ENCODE peak calls at places on chromosomes 13 and 19, in five cellular contexts. D is left lung, X is HFF-Myc, K is KG1, N is lower leg skin. I is an unnamed sample.

GRCh38 chr13:25561842-25562241 is 190.1 kb downstream of the ATP8A2 start:
- DNase-seq in D (no peak), X (no peak), K (no peak), N (no peak), I (no peak)

GRCh38 chr19:38551450-38551813 is 66.3 kb downstream of the MAP4K1 start:
- DNase-seq in D (no peak), X (no peak), K (no peak), N (no peak), I (no peak)

GRCh38 chr13:114073881-114074551 is 58.4 kb downstream of the RASA3 start:
- DNase-seq in D (peak), X (no peak), K (no peak), N (peak), I (no peak)

GRCh38 chr13:48429886-48430285 is 17.0 kb upstream of the LPAR6 start:
- DNase-seq in D (no peak), X (no peak), K (no peak), N (no peak), I (no peak)

GRCh38 chr19:42272989-42273406 is 3.9 kb downstream of the CIC start:
- DNase-seq in D (peak), X (no peak), K (no peak), N (no peak), I (no peak)

GRCh38 chr13:111621164-111621563 is 300.7 kb downstream of the TEX29 start:
- DNase-seq in D (no peak), X (no peak), K (no peak), N (peak), I (no peak)

GRCh38 chr13:60509601-60510386 is 112.8 kb downstream of the TDRD3 start:
- DNase-seq in D (no peak), X (no peak), K (no peak), N (no peak), I (no peak)

GRCh38 chr19:887599-887998 is 5.4 kb downstream of the MED16 start:
- DNase-seq in D (no peak), X (no peak), K (no peak), N (no peak), I (no peak)

GRCh38 chr19:19356901-19357566 is 36.4 kb downstream of the MAU2 start:
- DNase-seq in D (no peak), X (no peak), K (no peak), N (no peak), I (no peak)

GRCh38 chr19:50858896-50859295 is 4.2 kb downstream of the KLK3 start:
- DNase-seq in D (no peak), X (no peak), K (no peak), N (no peak), I (peak)

GRCh38 chr13:79631260-79631659 is 150.3 kb downstream of the NDFIP2 start:
- DNase-seq in D (no peak), X (peak), K (no peak), N (no peak), I (no peak)

GRCh38 chr19:45800009-45800553 is 7.4 kb upstream of the DMWD start:
- DNase-seq in D (no peak), X (no peak), K (no peak), N (no peak), I (no peak)

GRCh38 chr19:55198651-55199050 is 10.7 kb downstream of the PTPRH start:
- DNase-seq in D (no peak), X (no peak), K (no peak), N (no peak), I (no peak)

GRCh38 chr19:10662384-10663251 is 8.5 kb downstream of the ILF3 start:
- DNase-seq in D (no peak), X (no peak), K (no peak), N (no peak), I (no peak)

GRCh38 chr13:35512271-35512920 is 35.9 kb upstream of the MAB21L1 start:
- DNase-seq in D (no peak), X (peak), K (no peak), N (no peak), I (no peak)

GRCh38 chr13:91399189-91400093 is 1.0 kb downstream of the GPC5 start:
- DNase-seq in D (no peak), X (no peak), K (no peak), N (no peak), I (no peak)

GRCh38 chr13:49436890-49437289 is 7.0 kb downstream of the CAB39L start:
- DNase-seq in D (peak), X (no peak), K (no peak), N (no peak), I (no peak)

GRCh38 chr19:13899912-13900584 is 5.9 kb downstream of the BRME1 start:
- DNase-seq in D (no peak), X (no peak), K (no peak), N (no peak), I (no peak)

GRCh38 chr19:41908724-41909464 is 19.4 kb downstream of the ERFL start:
- DNase-seq in D (no peak), X (no peak), K (no peak), N (no peak), I (no peak)

GRCh38 chr19:33468361-33469170 is 53.0 kb downstream of the PEPD start:
- DNase-seq in D (no peak), X (no peak), K (no peak), N (peak), I (no peak)

GRCh38 chr13:51292000-51292550 is 47.4 kb upstream of the SERPINE3 start:
- DNase-seq in D (no peak), X (no peak), K (no peak), N (peak), I (no peak)

GRCh38 chr19:17909017-17909732 is 23.6 kb upstream of the CCDC124 start:
- DNase-seq in D (no peak), X (no peak), K (no peak), N (no peak), I (no peak)

GRCh38 chr13:20231839-20232555 is at the start of gene GJB6:
- DNase-seq in D (no peak), X (no peak), K (no peak), N (no peak), I (no peak)

GRCh38 chr19:12733369-12733896 is 1.1 kb downstream of the TRIR start:
- DNase-seq in D (no peak), X (no peak), K (peak), N (no peak), I (peak)

GRCh38 chr13:39462906-39463305 is 140.1 kb downstream of the LHFPL6 start:
- DNase-seq in D (no peak), X (no peak), K (no peak), N (no peak), I (no peak)

GRCh38 chr13:43305416-43305815 is 282.0 kb downstream of the DNAJC15 start:
- DNase-seq in D (no peak), X (no peak), K (no peak), N (no peak), I (no peak)

GRCh38 chr13:21232196-21232595 is 55.7 kb downstream of the MRPL57 start:
- DNase-seq in D (no peak), X (no peak), K (no peak), N (no peak), I (no peak)

I was measured in colonic mucosa.